ENCODE peak calls at places on chromosome 20, in five cellular contexts. One of them, this sample, is unnamed.

GRCh38 chr20:668638-669037 is 7.0 kb downstream of the SCRT2 start:
- DNase-seq in CD8-positive, alpha-beta T cell: no peak
- DNase-seq in WTC11: peak
- DNase-seq in mesothelial cell of epicardium: no peak
- DNase-seq in left ventricle myocardium inferior: no peak
- DNase-seq in this sample: no peak

GRCh38 chr20:11144114-11144513 is 470.3 kb upstream of the JAG1 start:
- DNase-seq in CD8-positive, alpha-beta T cell: no peak
- DNase-seq in WTC11: no peak
- DNase-seq in mesothelial cell of epicardium: no peak
- DNase-seq in left ventricle myocardium inferior: no peak
- DNase-seq in this sample: no peak

GRCh38 chr20:4014031-4014474 is 1.3 kb downstream of the RNF24 start:
- DNase-seq in CD8-positive, alpha-beta T cell: no peak
- DNase-seq in WTC11: no peak
- DNase-seq in mesothelial cell of epicardium: no peak
- DNase-seq in left ventricle myocardium inferior: no peak
- DNase-seq in this sample: no peak

GRCh38 chr20:22582386-22582959 is 1.9 kb downstream of the FOXA2 start:
- DNase-seq in CD8-positive, alpha-beta T cell: no peak
- DNase-seq in WTC11: peak
- DNase-seq in mesothelial cell of epicardium: no peak
- DNase-seq in left ventricle myocardium inferior: no peak
- DNase-seq in this sample: no peak

GRCh38 chr20:33064572-33065287 is 11.0 kb downstream of the BPIFB3 start:
- DNase-seq in CD8-positive, alpha-beta T cell: no peak
- DNase-seq in WTC11: no peak
- DNase-seq in mesothelial cell of epicardium: no peak
- DNase-seq in left ventricle myocardium inferior: no peak
- DNase-seq in this sample: peak

GRCh38 chr20:10609276-10609675 is 64.5 kb downstream of the JAG1 start:
- DNase-seq in CD8-positive, alpha-beta T cell: no peak
- DNase-seq in WTC11: no peak
- DNase-seq in mesothelial cell of epicardium: no peak
- DNase-seq in left ventricle myocardium inferior: peak
- DNase-seq in this sample: no peak

GRCh38 chr20:64137598-64138031 is 26.6 kb upstream of the MYT1 start:
- DNase-seq in CD8-positive, alpha-beta T cell: no peak
- DNase-seq in WTC11: no peak
- DNase-seq in mesothelial cell of epicardium: peak
- DNase-seq in left ventricle myocardium inferior: no peak
- DNase-seq in this sample: peak

GRCh38 chr20:15949391-15949790 is 623.9 kb downstream of the KIF16B start:
- DNase-seq in CD8-positive, alpha-beta T cell: no peak
- DNase-seq in WTC11: no peak
- DNase-seq in mesothelial cell of epicardium: no peak
- DNase-seq in left ventricle myocardium inferior: no peak
- DNase-seq in this sample: no peak

GRCh38 chr20:2151805-2152727 is 50.4 kb downstream of the STK35 start:
- DNase-seq in CD8-positive, alpha-beta T cell: no peak
- DNase-seq in WTC11: no peak
- DNase-seq in mesothelial cell of epicardium: no peak
- DNase-seq in left ventricle myocardium inferior: no peak
- DNase-seq in this sample: no peak

GRCh38 chr20:3797592-3798404 is 1.7 kb downstream of the CDC25B start:
- DNase-seq in CD8-positive, alpha-beta T cell: no peak
- DNase-seq in WTC11: no peak
- DNase-seq in mesothelial cell of epicardium: no peak
- DNase-seq in left ventricle myocardium inferior: no peak
- DNase-seq in this sample: no peak

GRCh38 chr20:51930775-51931174 is 128.5 kb upstream of the SALL4 start:
- DNase-seq in CD8-positive, alpha-beta T cell: no peak
- DNase-seq in WTC11: no peak
- DNase-seq in mesothelial cell of epicardium: no peak
- DNase-seq in left ventricle myocardium inferior: no peak
- DNase-seq in this sample: no peak

GRCh38 chr20:46399401-46399800 is 7.0 kb downstream of the ELMO2 start:
- DNase-seq in CD8-positive, alpha-beta T cell: no peak
- DNase-seq in WTC11: no peak
- DNase-seq in mesothelial cell of epicardium: no peak
- DNase-seq in left ventricle myocardium inferior: no peak
- DNase-seq in this sample: no peak

GRCh38 chr20:39660251-39660650 is 698.1 kb downstream of the DHX35 start:
- DNase-seq in CD8-positive, alpha-beta T cell: no peak
- DNase-seq in WTC11: no peak
- DNase-seq in mesothelial cell of epicardium: no peak
- DNase-seq in left ventricle myocardium inferior: no peak
- DNase-seq in this sample: no peak

GRCh38 chr20:44196278-44196677 is 9.3 kb upstream of the JPH2 start:
- DNase-seq in CD8-positive, alpha-beta T cell: no peak
- DNase-seq in WTC11: no peak
- DNase-seq in mesothelial cell of epicardium: no peak
- DNase-seq in left ventricle myocardium inferior: no peak
- DNase-seq in this sample: no peak
- TF ChIP-seq CTCF in CD8-positive, alpha-beta T cell: no peak
- TF ChIP-seq CTCF in WTC11: no peak
- TF ChIP-seq CTCF in mesothelial cell of epicardium: no peak
- TF ChIP-seq CTCF in left ventricle myocardium inferior: no peak
- TF ChIP-seq CTCF in this sample: no peak

GRCh38 chr20:12570371-12570770 is 438.4 kb upstream of the SPTLC3 start:
- DNase-seq in CD8-positive, alpha-beta T cell: no peak
- DNase-seq in WTC11: peak
- DNase-seq in mesothelial cell of epicardium: no peak
- DNase-seq in left ventricle myocardium inferior: no peak
- DNase-seq in this sample: no peak
- TF ChIP-seq CTCF in CD8-positive, alpha-beta T cell: no peak
- TF ChIP-seq CTCF in WTC11: peak
- TF ChIP-seq CTCF in mesothelial cell of epicardium: no peak
- TF ChIP-seq CTCF in left ventricle myocardium inferior: no peak
- TF ChIP-seq CTCF in this sample: peak

GRCh38 chr20:31603822-31604566 is 1.1 kb upstream of the ID1 start:
- DNase-seq in CD8-positive, alpha-beta T cell: peak
- DNase-seq in WTC11: peak
- DNase-seq in mesothelial cell of epicardium: peak
- DNase-seq in left ventricle myocardium inferior: peak
- DNase-seq in this sample: peak
- TF ChIP-seq CTCF in CD8-positive, alpha-beta T cell: no peak
- TF ChIP-seq CTCF in WTC11: no peak
- TF ChIP-seq CTCF in mesothelial cell of epicardium: no peak
- TF ChIP-seq CTCF in left ventricle myocardium inferior: no peak
- TF ChIP-seq CTCF in this sample: no peak

DNA sequence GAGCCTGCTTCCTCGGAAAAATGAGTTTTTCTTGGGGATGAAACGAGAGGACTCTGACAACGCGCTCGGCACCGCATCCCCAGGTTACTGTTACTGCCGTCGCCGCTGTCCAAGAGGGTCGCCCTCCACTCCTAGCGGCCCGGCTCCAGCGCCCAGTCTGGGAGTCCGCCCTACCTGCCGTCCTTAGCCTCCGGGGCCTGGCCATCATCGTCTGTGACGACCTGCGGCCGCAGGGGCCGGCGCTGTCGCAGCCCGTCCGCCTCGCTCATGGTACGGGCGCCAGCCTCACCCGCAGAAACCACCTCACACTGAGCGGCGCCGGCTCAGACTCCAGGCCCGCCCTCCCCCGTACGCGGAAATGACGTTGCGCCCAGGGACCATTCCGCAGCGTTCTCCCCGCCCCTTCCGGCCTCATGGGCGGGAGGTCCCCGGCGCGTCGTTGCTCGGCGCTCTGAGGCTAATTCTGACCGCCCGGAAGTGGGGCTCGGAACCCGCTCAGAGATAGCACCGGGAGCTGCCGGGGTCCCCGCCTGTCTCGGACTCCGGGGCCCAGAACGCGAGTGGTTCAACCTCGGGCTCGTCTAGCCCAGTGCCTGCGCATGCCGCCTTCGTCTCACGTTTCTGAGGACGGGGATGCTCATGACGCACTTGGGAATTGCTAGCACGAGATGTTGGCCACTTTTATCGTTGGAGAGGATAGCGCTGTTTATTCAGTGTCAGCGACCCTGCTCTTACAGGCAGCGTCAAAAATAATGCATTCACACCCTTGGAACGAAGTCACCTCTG is at the start of gene APMAP:
- DNase-seq in CD8-positive, alpha-beta T cell: peak
- DNase-seq in WTC11: peak
- DNase-seq in mesothelial cell of epicardium: peak
- DNase-seq in left ventricle myocardium inferior: peak
- DNase-seq in this sample: peak
- TF ChIP-seq CTCF in CD8-positive, alpha-beta T cell: no peak
- TF ChIP-seq CTCF in WTC11: no peak
- TF ChIP-seq CTCF in mesothelial cell of epicardium: no peak
- TF ChIP-seq CTCF in left ventricle myocardium inferior: no peak
- TF ChIP-seq CTCF in this sample: no peak

GRCh38 chr20:5430670-5431069 is 113.9 kb upstream of the PROKR2 start:
- DNase-seq in CD8-positive, alpha-beta T cell: no peak
- DNase-seq in WTC11: no peak
- DNase-seq in mesothelial cell of epicardium: no peak
- DNase-seq in left ventricle myocardium inferior: no peak
- DNase-seq in this sample: no peak
- TF ChIP-seq CTCF in CD8-positive, alpha-beta T cell: no peak
- TF ChIP-seq CTCF in WTC11: no peak
- TF ChIP-seq CTCF in mesothelial cell of epicardium: no peak
- TF ChIP-seq CTCF in left ventricle myocardium inferior: no peak
- TF ChIP-seq CTCF in this sample: no peak

GRCh38 chr20:45292343-45292742 is 14.3 kb upstream of the RBPJL start:
- DNase-seq in CD8-positive, alpha-beta T cell: no peak
- DNase-seq in WTC11: no peak
- DNase-seq in mesothelial cell of epicardium: no peak
- DNase-seq in left ventricle myocardium inferior: no peak
- DNase-seq in this sample: no peak

GRCh38 chr20:45294659-45295058 is 12.0 kb upstream of the RBPJL start:
- DNase-seq in CD8-positive, alpha-beta T cell: no peak
- DNase-seq in WTC11: no peak
- DNase-seq in mesothelial cell of epicardium: no peak
- DNase-seq in left ventricle myocardium inferior: no peak
- DNase-seq in this sample: no peak

GRCh38 chr20:45294003-45294368 is 12.7 kb upstream of the RBPJL start:
- DNase-seq in CD8-positive, alpha-beta T cell: no peak
- DNase-seq in WTC11: no peak
- DNase-seq in mesothelial cell of epicardium: no peak
- DNase-seq in left ventricle myocardium inferior: no peak
- DNase-seq in this sample: no peak

GRCh38 chr20:45291526-45291925 is 15.1 kb upstream of the RBPJL start:
- DNase-seq in CD8-positive, alpha-beta T cell: no peak
- DNase-seq in WTC11: no peak
- DNase-seq in mesothelial cell of epicardium: no peak
- DNase-seq in left ventricle myocardium inferior: no peak
- DNase-seq in this sample: no peak

GRCh38 chr20:45293041-45294002 is 13.3 kb upstream of the RBPJL start:
- DNase-seq in CD8-positive, alpha-beta T cell: peak
- DNase-seq in WTC11: peak
- DNase-seq in mesothelial cell of epicardium: peak
- DNase-seq in left ventricle myocardium inferior: peak
- DNase-seq in this sample: peak
- TF ChIP-seq CTCF in CD8-positive, alpha-beta T cell: peak
- TF ChIP-seq CTCF in WTC11: peak
- TF ChIP-seq CTCF in mesothelial cell of epicardium: peak
- TF ChIP-seq CTCF in left ventricle myocardium inferior: peak
- TF ChIP-seq CTCF in this sample: peak

GRCh38 chr20:50720582-50720981 is 10.8 kb upstream of the PARD6B start:
- DNase-seq in CD8-positive, alpha-beta T cell: no peak
- DNase-seq in WTC11: no peak
- DNase-seq in mesothelial cell of epicardium: no peak
- DNase-seq in left ventricle myocardium inferior: no peak
- DNase-seq in this sample: no peak

GRCh38 chr20:50719328-50719727 is 12.1 kb upstream of the PARD6B start:
- DNase-seq in CD8-positive, alpha-beta T cell: no peak
- DNase-seq in WTC11: no peak
- DNase-seq in mesothelial cell of epicardium: no peak
- DNase-seq in left ventricle myocardium inferior: no peak
- DNase-seq in this sample: no peak

GRCh38 chr20:50716518-50716917 is 14.9 kb upstream of the PARD6B start:
- DNase-seq in CD8-positive, alpha-beta T cell: no peak
- DNase-seq in WTC11: no peak
- DNase-seq in mesothelial cell of epicardium: no peak
- DNase-seq in left ventricle myocardium inferior: no peak
- DNase-seq in this sample: no peak

GRCh38 chr20:50717312-50717711 is 14.1 kb upstream of the PARD6B start:
- DNase-seq in CD8-positive, alpha-beta T cell: no peak
- DNase-seq in WTC11: no peak
- DNase-seq in mesothelial cell of epicardium: no peak
- DNase-seq in left ventricle myocardium inferior: no peak
- DNase-seq in this sample: no peak

DNA sequence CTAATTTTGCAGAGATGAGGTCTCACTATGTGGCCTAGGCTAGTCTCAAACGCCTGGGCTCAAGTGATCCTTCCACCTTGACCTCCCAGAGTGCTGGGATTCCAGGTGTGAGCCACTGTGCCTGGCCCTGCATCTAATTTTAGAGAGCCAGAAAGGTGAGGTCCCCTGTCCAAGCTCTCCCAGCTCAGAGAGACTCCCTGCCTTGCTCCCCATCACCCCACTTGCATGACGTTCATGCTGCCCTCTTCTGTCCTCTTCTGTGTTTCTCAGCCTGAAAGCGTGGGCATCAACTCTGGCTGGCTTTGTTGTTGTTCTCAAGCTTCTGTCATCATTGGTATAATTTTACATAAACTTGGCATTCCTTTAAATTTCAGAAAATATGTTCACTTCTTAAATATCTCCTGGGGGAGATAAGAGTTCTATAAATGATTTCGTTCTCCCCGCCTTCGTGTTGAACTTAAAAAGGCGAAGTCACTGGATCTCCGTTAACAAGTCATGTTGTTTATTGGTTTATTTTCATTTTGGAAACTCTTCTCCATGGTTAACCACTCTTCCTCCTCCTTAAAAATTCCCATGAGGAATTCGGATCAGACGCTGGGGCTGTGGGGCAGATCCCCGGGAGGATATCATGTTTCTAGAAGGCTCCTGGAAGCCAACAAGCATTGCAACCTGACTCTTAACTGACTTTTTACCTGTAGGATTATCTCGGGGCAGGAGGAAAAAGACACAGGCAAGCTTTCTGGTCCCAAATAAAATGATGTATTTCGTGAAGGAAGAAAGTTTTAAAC is 13.2 kb upstream of the PARD6B start:
- DNase-seq in CD8-positive, alpha-beta T cell: no peak
- DNase-seq in WTC11: no peak
- DNase-seq in mesothelial cell of epicardium: no peak
- DNase-seq in left ventricle myocardium inferior: no peak
- DNase-seq in this sample: no peak
- TF ChIP-seq CTCF in CD8-positive, alpha-beta T cell: no peak
- TF ChIP-seq CTCF in WTC11: no peak
- TF ChIP-seq CTCF in mesothelial cell of epicardium: no peak
- TF ChIP-seq CTCF in left ventricle myocardium inferior: no peak
- TF ChIP-seq CTCF in this sample: no peak

GRCh38 chr20:36336204-36336603 is 30.1 kb downstream of the DLGAP4 start:
- DNase-seq in CD8-positive, alpha-beta T cell: no peak
- DNase-seq in WTC11: no peak
- DNase-seq in mesothelial cell of epicardium: no peak
- DNase-seq in left ventricle myocardium inferior: no peak
- DNase-seq in this sample: no peak
- TF ChIP-seq CTCF in CD8-positive, alpha-beta T cell: no peak
- TF ChIP-seq CTCF in WTC11: no peak
- TF ChIP-seq CTCF in mesothelial cell of epicardium: no peak
- TF ChIP-seq CTCF in left ventricle myocardium inferior: no peak
- TF ChIP-seq CTCF in this sample: no peak